ENCODE peak calls at places on chromosomes 5 and 9, in ten cellular contexts. Y is NT2/D1; T is GM12878; Z is iris pigment epithelial cell; S is aorta; W is HEK293T; Q is PC-9; G is GM18507; I is naive thymus-derived CD8-positive, alpha-beta T cell; P is AG09309. R is an unnamed sample.

GRCh38 chr5:113487411-113487778 is 858 bp downstream of the MCC start:
- DNase-seq in Y (no peak), T (no peak), Z (peak; percentile 5), S (peak; percentile 64), W (peak; percentile 41), Q (peak; percentile 20), G (no peak), I (no peak), P (no peak), R (no peak)

GRCh38 chr9:100579665-100580064 is 1.8 kb downstream of the CAVIN4 start:
- DNase-seq in Y (no peak), T (no peak), Z (peak; percentile 57), S (no peak), W (no peak), Q (no peak), G (no peak), I (no peak), P (no peak), R (no peak)

GRCh38 chr5:13591621-13592020 is 352.9 kb downstream of the DNAH5 start:
- DNase-seq in Y (no peak), T (no peak), Z (peak; percentile 65), S (no peak), W (no peak), Q (peak; percentile 25), G (no peak), I (no peak), P (peak; percentile 31), R (no peak)

GRCh38 chr5:133754575-133755169 is 142.3 kb upstream of the FSTL4 start:
- DNase-seq in Y (peak; percentile 38), T (peak; percentile 11), Z (peak; percentile 23), S (no peak), W (peak; percentile 62), Q (peak; percentile 12), G (peak; percentile 22), I (no peak), P (no peak), R (no peak)

GRCh38 chr9:114285166-114285867 is 37.6 kb upstream of the ORM1 start:
- DNase-seq in Y (no peak), T (no peak), Z (peak; percentile 93), S (peak; percentile 88), W (no peak), Q (no peak), G (no peak), I (peak; percentile 34), P (no peak), R (peak; percentile 74)

GRCh38 chr9:68683433-68683832 is 21.6 kb upstream of the PIP5K1B start:
- DNase-seq in Y (no peak), T (no peak), Z (no peak), S (no peak), W (no peak), Q (no peak), G (no peak), I (no peak), P (no peak), R (no peak)

GRCh38 chr5:145983461-145983860 is 47.1 kb downstream of the SH3RF2 start:
- DNase-seq in Y (no peak), T (no peak), Z (no peak), S (no peak), W (no peak), Q (no peak), G (no peak), I (no peak), P (no peak), R (no peak)

GRCh38 chr5:63820557-63820956 is 141.7 kb downstream of the HTR1A start:
- DNase-seq in Y (no peak), T (no peak), Z (no peak), S (no peak), W (no peak), Q (no peak), G (no peak), I (no peak), P (no peak), R (no peak)

GRCh38 chr5:179382486-179382885 is 37.2 kb upstream of the ADAMTS2 start:
- DNase-seq in Y (no peak), T (no peak), Z (no peak), S (peak; percentile 26), W (no peak), Q (no peak), G (no peak), I (no peak), P (no peak), R (no peak)

GRCh38 chr5:170132642-170133448 is 27.1 kb downstream of the FOXI1 start:
- DNase-seq in Y (no peak), T (no peak), Z (peak; percentile 53), S (no peak), W (no peak), Q (peak; percentile 37), G (no peak), I (no peak), P (peak; percentile 62), R (peak; percentile 19)

GRCh38 chr9:36210722-36211121 is 20.0 kb downstream of the CLTA start:
- DNase-seq in Y (no peak), T (no peak), Z (no peak), S (no peak), W (no peak), Q (no peak), G (no peak), I (no peak), P (no peak), R (no peak)

GRCh38 chr5:119074419-119074818 is 3.5 kb downstream of the DMXL1 start:
- DNase-seq in Y (no peak), T (peak; percentile 57), Z (no peak), S (no peak), W (no peak), Q (no peak), G (no peak), I (no peak), P (no peak), R (no peak)

GRCh38 chr9:6978591-6978990 is 220.8 kb downstream of the KDM4C start:
- DNase-seq in Y (no peak), T (no peak), Z (peak; percentile 12), S (no peak), W (no peak), Q (no peak), G (no peak), I (no peak), P (no peak), R (no peak)

GRCh38 chr9:112747094-112747493 is 3.5 kb upstream of the SNX30 start:
- DNase-seq in Y (no peak), T (no peak), Z (no peak), S (no peak), W (no peak), Q (no peak), G (no peak), I (no peak), P (no peak), R (no peak)

GRCh38 chr5:88116396-88116795 is 152.2 kb downstream of the TMEM161B start:
- DNase-seq in Y (no peak), T (no peak), Z (no peak), S (no peak), W (no peak), Q (no peak), G (no peak), I (no peak), P (no peak), R (no peak)

GRCh38 chr5:117095803-117096332 is 521.2 kb upstream of the SEMA6A start:
- DNase-seq in Y (no peak), T (no peak), Z (no peak), S (no peak), W (peak; percentile 47), Q (no peak), G (no peak), I (no peak), P (no peak), R (no peak)

GRCh38 chr5:94945656-94946055 is 327.2 kb downstream of the SLF1 start:
- DNase-seq in Y (no peak), T (no peak), Z (no peak), S (no peak), W (no peak), Q (no peak), G (no peak), I (no peak), P (no peak), R (no peak)

GRCh38 chr5:86684222-86684621 is 66.5 kb downstream of the COX7C start:
- DNase-seq in Y (no peak), T (no peak), Z (peak; percentile 41), S (no peak), W (no peak), Q (no peak), G (no peak), I (no peak), P (no peak), R (no peak)

GRCh38 chr9:97563458-97564135 is 62.1 kb downstream of the TMOD1 start:
- DNase-seq in Y (no peak), T (no peak), Z (no peak), S (no peak), W (no peak), Q (no peak), G (no peak), I (no peak), P (no peak), R (no peak)

GRCh38 chr5:170070556-170071412 is 34.9 kb upstream of the FOXI1 start:
- DNase-seq in Y (peak; percentile 40), T (no peak), Z (peak; percentile 47), S (no peak), W (peak; percentile 66), Q (no peak), G (no peak), I (no peak), P (peak; percentile 3), R (no peak)

GRCh38 chr5:156414381-156414780 is 87.4 kb downstream of the SGCD start:
- DNase-seq in Y (no peak), T (no peak), Z (peak; percentile 36), S (no peak), W (no peak), Q (no peak), G (no peak), I (no peak), P (no peak), R (no peak)

GRCh38 chr9:81814404-81814793 is 113.8 kb upstream of the SPATA31D4 start:
- DNase-seq in Y (no peak), T (no peak), Z (no peak), S (no peak), W (no peak), Q (no peak), G (no peak), I (no peak), P (no peak), R (no peak)

GRCh38 chr5:148585988-148586387 is 68.3 kb downstream of the HTR4 start:
- DNase-seq in Y (no peak), T (no peak), Z (no peak), S (no peak), W (no peak), Q (no peak), G (no peak), I (no peak), P (no peak), R (no peak)

GRCh38 chr5:164235176-164235914 is 729.9 kb downstream of the MAT2B start:
- DNase-seq in Y (no peak), T (no peak), Z (peak; percentile 93), S (no peak), W (no peak), Q (no peak), G (no peak), I (no peak), P (peak; percentile 14), R (peak; percentile 7)

GRCh38 chr5:131212471-131213021 is 41.8 kb downstream of the LYRM7 start:
- DNase-seq in Y (no peak), T (peak; percentile 94), Z (peak; percentile 41), S (no peak), W (no peak), Q (no peak), G (peak; percentile 40), I (no peak), P (no peak), R (no peak)

GRCh38 chr9:116907989-116908388 is 220.9 kb downstream of the TRIM32 start:
- DNase-seq in Y (no peak), T (no peak), Z (no peak), S (no peak), W (no peak), Q (no peak), G (no peak), I (no peak), P (no peak), R (no peak)

GRCh38 chr9:137045294-137046093 is 483 bp downstream of the NPDC1 start:
- DNase-seq in Y (no peak), T (no peak), Z (peak; percentile 66), S (peak; percentile 79), W (peak; percentile 61), Q (no peak), G (no peak), I (no peak), P (no peak), R (no peak)

GRCh38 chr5:6649186-6649585 is 15.9 kb downstream of the SRD5A1 start:
- DNase-seq in Y (peak; percentile 46), T (no peak), Z (no peak), S (no peak), W (no peak), Q (no peak), G (no peak), I (no peak), P (no peak), R (no peak)